ENCODE peak calls at places on chromosomes 13 and 19, in eight cellular contexts. H is Peyer's patch, Y is transverse colon, T is lower leg skin, L is breast epithelium, R is H54, O is stomach, Q is right lobe of liver. C is an unnamed sample.

GRCh38 chr19:39436350-39436716 is 584 bp upstream of the RPS16 start:
- DNase-seq in H (no peak), Y (no peak), T (no peak), L (no peak), R (no peak), O (no peak), Q (no peak), C (no peak)

GRCh38 chr19:55688422-55689218 is 13.6 kb downstream of the EPN1 start:
- DNase-seq in H (no peak), Y (peak; percentile 87), T (no peak), L (no peak), R (no peak), O (peak; percentile 78), Q (peak; percentile 18), C (no peak)

GRCh38 chr13:80217614-80218456 is 123.1 kb downstream of the SPRY2 start:
- DNase-seq in H (no peak), Y (no peak), T (no peak), L (no peak), R (no peak), O (no peak), Q (no peak), C (no peak)

GRCh38 chr19:13428352-13428751 is 77.9 kb downstream of the CACNA1A start:
- DNase-seq in H (no peak), Y (no peak), T (no peak), L (no peak), R (peak; percentile 11), O (no peak), Q (no peak), C (no peak)

GRCh38 chr19:36032251-36033104 is at the start of gene CLIP3:
- DNase-seq in H (no peak), Y (peak; percentile 45), T (no peak), L (no peak), R (peak; percentile 85), O (no peak), Q (peak; percentile 48), C (no peak)

GRCh38 chr13:40236566-40237168 is 429.8 kb downstream of the FOXO1 start:
- DNase-seq in H (no peak), Y (no peak), T (peak; percentile 87), L (no peak), R (no peak), O (no peak), Q (no peak), C (peak; percentile 28)

GRCh38 chr19:29528350-29528945 is 2.7 kb downstream of the VSTM2B start:
- DNase-seq in H (no peak), Y (peak; percentile 26), T (peak; percentile 17), L (no peak), R (peak; percentile 67), O (no peak), Q (peak; percentile 58), C (no peak)

GRCh38 chr19:18060472-18060871 is 26.3 kb downstream of the IL12RB1 start:
- DNase-seq in H (no peak), Y (no peak), T (no peak), L (no peak), R (no peak), O (no peak), Q (no peak), C (no peak)

GRCh38 chr19:480016-480855 is 16.1 kb upstream of the MADCAM1 start:
- DNase-seq in H (no peak), Y (peak; percentile 77), T (peak; percentile 71), L (peak; percentile 83), R (no peak), O (peak; percentile 85), Q (peak; percentile 81), C (peak; percentile 75)

GRCh38 chr13:91203430-91203829 is 144.1 kb upstream of the MIR17HG start:
- DNase-seq in H (no peak), Y (no peak), T (no peak), L (no peak), R (no peak), O (no peak), Q (no peak), C (no peak)

GRCh38 chr19:52923782-52924593 is 760 bp upstream of the ZNF888 start:
- DNase-seq in H (no peak), Y (peak; percentile 74), T (peak; percentile 23), L (no peak), R (peak; percentile 18), O (peak; percentile 66), Q (peak; percentile 44), C (no peak)

GRCh38 chr19:45729774-45730388 is 815 bp downstream of the FBXO46 start:
- DNase-seq in H (no peak), Y (peak; percentile 29), T (no peak), L (no peak), R (no peak), O (no peak), Q (no peak), C (no peak)

GRCh38 chr13:40351537-40352384 is 314.7 kb downstream of the FOXO1 start:
- DNase-seq in H (no peak), Y (no peak), T (no peak), L (no peak), R (no peak), O (no peak), Q (no peak), C (no peak)

GRCh38 chr19:7903244-7904073 is at the start of gene MAP2K7:
- DNase-seq in H (peak; percentile 100), Y (peak; percentile 100), T (peak; percentile 99), L (peak; percentile 100), R (peak; percentile 96), O (peak; percentile 100), Q (peak; percentile 100), C (peak; percentile 99)
- TF ChIP-seq POLR2A in H (peak; percentile 53), Y (peak; percentile 74), T (peak; percentile 62), L (peak; percentile 63), R (peak; percentile 97), O (no peak), Q (peak; percentile 85), C (peak; percentile 84)

GRCh38 chr19:3034845-3035541 is 5.9 kb upstream of the TLE2 start:
- DNase-seq in H (peak; percentile 50), Y (peak; percentile 64), T (no peak), L (no peak), R (no peak), O (peak; percentile 51), Q (no peak), C (peak; percentile 45)

GRCh38 chr19:3034194-3034844 is 5.2 kb upstream of the TLE2 start:
- DNase-seq in H (no peak), Y (no peak), T (no peak), L (no peak), R (no peak), O (no peak), Q (peak; percentile 60), C (no peak)

GRCh38 chr19:3033595-3034193 is 4.6 kb upstream of the TLE2 start:
- DNase-seq in H (no peak), Y (no peak), T (no peak), L (no peak), R (no peak), O (no peak), Q (no peak), C (no peak)

GRCh38 chr19:3036119-3036794 is 7.2 kb upstream of the TLE2 start:
- DNase-seq in H (peak; percentile 82), Y (peak; percentile 96), T (peak; percentile 94), L (peak; percentile 94), R (peak; percentile 98), O (peak; percentile 95), Q (peak; percentile 96), C (peak; percentile 96)

GRCh38 chr19:3035542-3036118 is 6.5 kb upstream of the TLE2 start:
- DNase-seq in H (peak; percentile 95), Y (peak; percentile 98), T (peak; percentile 98), L (peak; percentile 98), R (peak; percentile 100), O (peak; percentile 98), Q (peak; percentile 96), C (peak; percentile 100)
- TF ChIP-seq POLR2A in H (peak; percentile 6), Y (peak; percentile 21), T (no peak), L (no peak), R (no peak), O (no peak), Q (peak; percentile 38), C (peak; percentile 78)

GRCh38 chr19:11374449-11375142 is at the start of gene SWSAP1:
- DNase-seq in H (peak; percentile 98), Y (peak; percentile 99), T (peak; percentile 99), L (peak; percentile 98), R (peak; percentile 97), O (peak; percentile 98), Q (peak; percentile 98), C (peak; percentile 99)
- TF ChIP-seq POLR2A in H (no peak), Y (peak; percentile 70), T (no peak), L (peak; percentile 36), R (peak; percentile 55), O (no peak), Q (no peak), C (no peak)

DNA sequence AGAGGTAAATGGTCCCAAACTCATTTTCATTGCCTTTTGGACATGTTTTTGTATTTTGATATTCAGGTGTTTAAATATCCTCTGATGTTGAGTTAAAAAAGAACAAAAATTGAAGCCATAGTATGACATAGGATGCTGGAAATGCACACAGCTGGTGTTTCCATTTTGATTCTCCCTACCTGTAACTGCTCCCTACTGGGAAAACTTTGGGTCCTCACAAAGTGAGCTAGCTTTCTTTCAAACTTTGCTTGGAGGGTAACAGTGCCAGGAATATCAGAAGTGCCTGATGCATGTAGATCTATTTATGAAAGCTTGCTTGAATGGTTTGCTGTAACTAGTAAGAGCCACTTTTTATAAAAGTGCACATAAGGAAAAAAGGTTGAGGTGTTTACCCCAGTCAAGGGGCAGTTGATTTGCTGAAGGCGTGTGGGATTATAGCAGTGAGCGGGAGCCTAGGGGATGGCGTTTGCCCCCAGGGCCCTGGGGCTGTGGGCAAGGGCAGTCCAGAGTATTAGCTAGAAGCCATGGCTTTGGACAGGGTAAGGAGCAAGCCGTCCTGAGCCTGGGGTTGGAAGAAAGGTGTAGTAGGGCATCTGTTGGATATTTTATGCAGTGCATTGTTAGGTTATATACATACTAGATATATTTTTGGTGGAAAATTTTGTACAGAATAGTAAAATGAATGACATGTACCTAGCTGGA is 4.3 kb downstream of the RPS9 start:
- DNase-seq in H (no peak), Y (no peak), T (no peak), L (no peak), R (no peak), O (no peak), Q (no peak), C (no peak)
- TF ChIP-seq POLR2A in H (no peak), Y (no peak), T (no peak), L (no peak), R (no peak), O (no peak), Q (no peak), C (no peak)

GRCh38 chr19:49492573-49493411 is 3.4 kb upstream of the RPS11 start:
- DNase-seq in H (no peak), Y (no peak), T (no peak), L (no peak), R (no peak), O (no peak), Q (no peak), C (no peak)
- TF ChIP-seq POLR2A in H (no peak), Y (no peak), T (no peak), L (no peak), R (no peak), O (no peak), Q (no peak), C (no peak)

C was measured in prostate gland.